ENCODE peak calls at places on chromosomes 6 and 20, in five cellular contexts. S is A549, L is GM12878, W is K562, B is SK-N-SH. R is an unnamed sample.

GRCh38 chr20:2815242-2815900 is 584 bp downstream of the C20orf141 start:
- DNase-seq in W (no peak), B (peak), L (no peak), S (no peak), R (no peak)

GRCh38 chr20:56903858-56904257 is 274.8 kb downstream of the TFAP2C start:
- DNase-seq in L (no peak), S (no peak), W (no peak), B (no peak), R (no peak)

GRCh38 chr6:101633081-101633480 is 239.6 kb downstream of the GRIK2 start:
- DNase-seq in W (no peak), B (no peak), L (no peak), S (no peak), R (no peak)

GRCh38 chr6:169854083-169854725 is 102.8 kb downstream of the ERMARD start:
- DNase-seq in L (no peak), B (no peak), W (no peak), S (no peak), R (no peak)

GRCh38 chr6:53124131-53124800 is 24.4 kb downstream of the GCM1 start:
- DNase-seq in S (no peak), B (no peak), W (no peak), L (no peak), R (no peak)

GRCh38 chr20:10786678-10787077 is 112.9 kb upstream of the JAG1 start:
- DNase-seq in S (no peak), B (no peak), L (no peak), W (no peak), R (no peak)

GRCh38 chr6:94245395-94245794 is 826.0 kb upstream of the EPHA7 start:
- DNase-seq in B (no peak), W (no peak), S (no peak), L (no peak), R (no peak)

GRCh38 chr6:170188571-170189001 is 102.3 kb downstream of the DLL1 start:
- DNase-seq in W (no peak), L (no peak), B (no peak), S (no peak), R (no peak)

GRCh38 chr6:140360651-140361050 is 986.2 kb upstream of the CITED2 start:
- DNase-seq in W (no peak), L (no peak), B (peak), S (no peak), R (peak)

GRCh38 chr6:41505084-41506049 is 40.8 kb upstream of the FOXP4 start:
- DNase-seq in S (no peak), L (no peak), W (peak), B (peak), R (peak)

GRCh38 chr6:26493258-26493657 is 6.8 kb upstream of the BTN1A1 start:
- DNase-seq in W (peak), S (no peak), L (no peak), B (no peak), R (peak)

GRCh38 chr6:82270791-82271392 is 23.3 kb upstream of the IBTK start:
- DNase-seq in W (peak), S (peak), L (peak), B (peak), R (peak)

GRCh38 chr20:13778827-13779226 is 5.9 kb downstream of the ESF1 start:
- DNase-seq in L (no peak), S (no peak), W (no peak), B (no peak), R (no peak)

GRCh38 chr20:17912916-17913315 is 55.7 kb downstream of the SNX5 start:
- DNase-seq in S (no peak), W (no peak), B (no peak), L (no peak), R (peak)

GRCh38 chr6:144006731-144007454 is 1.2 kb downstream of the PLAGL1 start:
- DNase-seq in B (peak), S (peak), W (peak), L (no peak), R (peak)

GRCh38 chr20:60820918-60821317 is 431.1 kb upstream of the CDH4 start:
- DNase-seq in L (no peak), S (no peak), B (no peak), W (no peak), R (no peak)

GRCh38 chr20:7798176-7798575 is 142.1 kb downstream of the HAO1 start:
- DNase-seq in W (no peak), S (no peak), L (no peak), B (no peak), R (no peak)

GRCh38 chr20:63061701-63062100 is 54.9 kb upstream of the BHLHE23 start:
- DNase-seq in L (no peak), B (no peak), S (no peak), W (no peak), R (no peak)

GRCh38 chr6:166728884-166729530 is 102.0 kb upstream of the RPS6KA2 start:
- DNase-seq in W (no peak), B (no peak), L (no peak), S (no peak), R (no peak)

GRCh38 chr20:57289401-57290177 is 23.1 kb upstream of the BMP7 start:
- DNase-seq in S (no peak), L (no peak), W (no peak), B (no peak), R (peak)

GRCh38 chr20:53079883-53080282 is 107.7 kb downstream of the TSHZ2 start:
- DNase-seq in S (no peak), B (peak), L (no peak), W (no peak), R (no peak)

GRCh38 chr6:583639-584038 is 73.3 kb downstream of the HUS1B start:
- DNase-seq in S (no peak), L (no peak), B (no peak), W (no peak), R (no peak)

DNA sequence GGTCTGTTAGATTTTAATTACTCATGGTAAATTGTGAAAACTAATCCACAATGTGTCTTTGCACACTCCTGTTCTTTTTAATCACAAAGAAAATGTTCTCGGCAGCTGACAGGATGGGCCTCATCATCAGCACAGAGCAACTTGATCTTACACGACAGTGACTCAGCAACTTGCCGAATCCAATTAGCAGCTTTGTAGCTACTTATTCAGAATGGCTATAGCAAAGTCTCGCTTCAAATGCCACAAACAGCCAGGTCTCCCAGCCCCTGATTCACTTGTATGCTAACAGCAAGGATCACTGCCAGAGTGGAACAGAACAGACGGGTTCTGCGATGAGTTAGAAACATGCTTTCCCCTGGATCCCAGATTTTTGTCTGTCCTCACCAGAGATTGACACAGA is 254.4 kb downstream of the NRN1 start:
- DNase-seq in L (no peak), S (no peak), B (no peak), W (no peak), R (peak)
- TF ChIP-seq RCOR1 in L (no peak), S (no peak), B (no peak), W (peak), R (no peak)

GRCh38 chr6:8057793-8058192 is 6.4 kb downstream of the BLOC1S5 start:
- DNase-seq in S (no peak), B (no peak), L (no peak), W (no peak), R (peak)

GRCh38 chr6:8057263-8057662 is 6.9 kb downstream of the BLOC1S5 start:
- DNase-seq in B (no peak), L (no peak), S (no peak), W (no peak), R (peak)

GRCh38 chr6:8059129-8059528 is 5.1 kb downstream of the BLOC1S5 start:
- DNase-seq in B (peak), L (no peak), W (no peak), S (no peak), R (peak)

DNA sequence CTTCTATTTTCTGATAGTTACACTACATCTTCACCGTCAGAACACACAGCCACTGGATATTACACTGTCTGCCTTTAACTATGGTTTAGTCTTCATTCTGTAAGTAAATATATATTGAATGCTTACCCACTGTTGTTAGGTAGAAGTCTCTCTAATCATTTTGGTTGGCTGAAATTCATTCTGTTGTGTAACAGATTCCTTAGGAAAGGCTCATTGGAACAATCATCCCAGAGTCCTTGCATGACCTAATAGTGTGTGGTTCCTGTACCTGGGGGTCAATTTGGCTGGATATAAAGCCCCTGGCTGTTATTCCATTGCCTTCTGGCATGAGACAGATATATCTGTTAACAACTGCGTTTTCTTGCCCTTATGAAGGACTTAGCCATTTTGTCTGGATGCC is 9.9 kb downstream of the BLOC1S5 start:
- DNase-seq in S (no peak), B (no peak), W (no peak), L (no peak), R (peak)
- TF ChIP-seq RCOR1 in S (no peak), B (no peak), W (no peak), L (no peak), R (no peak)

DNA sequence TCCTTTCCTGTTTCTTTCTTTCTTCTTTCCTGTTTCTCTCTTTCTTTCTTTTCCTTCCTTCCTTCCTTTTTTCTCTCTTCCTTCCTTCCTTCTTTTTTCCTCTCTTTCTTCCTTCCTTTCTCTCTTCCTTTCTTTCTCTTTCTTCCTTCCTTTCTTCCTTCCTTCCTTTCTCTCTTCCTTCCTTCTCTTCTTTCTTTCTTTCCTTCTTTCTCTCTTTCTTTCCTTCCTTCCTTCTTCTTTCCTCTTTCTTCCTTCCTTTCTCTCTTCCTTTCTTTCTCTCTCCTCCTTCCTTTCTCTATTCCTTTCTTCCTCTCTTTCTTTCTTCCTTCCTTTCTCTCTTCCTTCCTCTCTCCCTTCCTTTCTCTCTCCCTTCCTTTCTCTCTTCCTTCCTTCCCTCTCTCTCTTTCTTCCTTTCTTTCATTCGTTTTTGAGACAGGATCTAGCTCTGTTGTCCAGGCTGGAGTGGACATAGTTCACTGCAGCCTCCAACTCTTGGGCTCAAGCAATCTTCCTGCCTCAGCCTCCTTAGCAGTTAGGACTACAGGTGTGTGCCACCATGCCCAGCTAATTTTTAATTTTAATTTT is 170.8 kb upstream of the GMDS start:
- DNase-seq in L (no peak), S (no peak), W (no peak), B (no peak), R (no peak)
- TF ChIP-seq RCOR1 in L (no peak), S (no peak), W (no peak), B (no peak), R (no peak)

GRCh38 chr6:152173321-152173720 is 365.8 kb downstream of the ESR1 start:
- DNase-seq in W (no peak), B (no peak), L (no peak), S (no peak), R (no peak)
- TF ChIP-seq RCOR1 in W (no peak), B (no peak), L (no peak), S (no peak), R (no peak)

GRCh38 chr6:12890171-12890790 is 173.7 kb downstream of the PHACTR1 start:
- DNase-seq in W (peak), L (no peak), S (no peak), B (no peak), R (no peak)

GRCh38 chr6:12884983-12885382 is 168.4 kb downstream of the PHACTR1 start:
- DNase-seq in W (no peak), L (no peak), B (peak), S (no peak), R (no peak)

GRCh38 chr6:12882761-12883290 is 166.3 kb downstream of the PHACTR1 start:
- DNase-seq in B (no peak), S (no peak), W (no peak), L (no peak), R (no peak)

GRCh38 chr6:12891595-12891994 is 175.0 kb downstream of the PHACTR1 start:
- DNase-seq in S (no peak), L (no peak), W (no peak), B (no peak), R (no peak)

DNA sequence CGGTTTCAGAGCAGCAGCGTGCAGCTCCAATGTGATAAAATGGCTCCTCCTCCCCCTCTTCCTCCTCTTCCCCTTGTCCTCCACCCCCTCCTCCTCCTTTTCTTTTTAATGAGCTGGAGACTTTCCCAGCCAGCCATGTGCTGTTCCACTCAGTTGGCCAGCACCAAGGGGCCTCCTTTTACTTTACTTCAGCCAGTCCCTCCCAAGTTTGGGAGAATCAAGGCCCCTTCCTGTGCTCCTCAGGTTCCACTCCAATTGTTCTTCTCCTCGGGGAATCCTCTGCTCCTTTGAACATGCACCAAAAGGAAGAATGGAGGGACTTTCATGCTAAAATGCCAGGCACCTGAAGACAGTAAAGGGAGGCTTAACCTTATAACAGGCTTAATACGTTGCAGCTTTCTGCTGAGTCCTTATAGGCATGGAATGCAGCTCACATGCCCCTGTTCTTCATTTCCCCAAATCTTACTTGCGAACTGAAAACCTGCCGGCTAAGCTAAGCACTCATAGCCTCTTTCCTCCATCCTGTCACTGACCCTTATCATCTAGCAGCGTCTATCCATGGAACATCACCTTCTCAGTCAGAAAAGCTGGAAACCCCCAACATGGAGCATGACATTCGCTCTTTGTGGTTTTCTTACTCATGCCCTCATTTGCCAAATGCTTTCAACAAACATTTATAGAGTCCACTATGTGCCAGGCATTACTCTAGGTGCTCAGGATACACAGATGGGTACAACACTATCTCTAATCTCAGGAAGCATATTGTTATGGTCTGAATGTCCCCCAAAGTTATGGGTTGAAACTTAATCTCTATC is 170.6 kb downstream of the PHACTR1 start:
- DNase-seq in L (no peak), B (no peak), W (no peak), S (no peak), R (no peak)
- TF ChIP-seq RCOR1 in L (no peak), B (no peak), W (no peak), S (no peak), R (no peak)

GRCh38 chr6:141988954-141989705 is 143.6 kb upstream of the GJE1 start:
- DNase-seq in S (peak), W (peak), L (no peak), B (peak), R (peak)
- TF ChIP-seq RCOR1 in S (no peak), W (no peak), L (no peak), B (no peak), R (no peak)

GRCh38 chr6:60670036-60670435 is 1616.0 kb downstream of the KHDRBS2 start:
- DNase-seq in W (no peak), B (no peak), S (no peak), L (no peak), R (no peak)
- TF ChIP-seq RCOR1 in W (no peak), B (no peak), S (no peak), L (no peak), R (no peak)

R was measured in IMR-90.